ENCODE peak calls at places on chromosome 1, in five cellular contexts. R is hepatocyte, W is fibroblast of lung, X is GM23338, F is neural progenitor cell. P is an unnamed sample.

GRCh38 chr1:203672354-203672753 is 45.7 kb downstream of the ATP2B4 start:
- DNase-seq in F (peak), R (peak), W (peak), X (no peak), P (no peak)

GRCh38 chr1:55155522-55155921 is 59.6 kb downstream of the USP24 start:
- DNase-seq in X (peak), F (peak), W (peak), R (no peak), P (no peak)

GRCh38 chr1:13443506-13443905 is 33.3 kb downstream of the PRAMEF20 start:
- DNase-seq in X (no peak), W (peak), R (no peak), F (no peak), P (no peak)

GRCh38 chr1:19341201-19342076 is 29.3 kb downstream of the SLC66A1 start:
- DNase-seq in F (peak), X (peak), W (peak), R (peak), P (peak)

GRCh38 chr1:218643926-218644325 is 298.8 kb downstream of the TGFB2 start:
- DNase-seq in R (no peak), W (no peak), F (peak), X (no peak), P (no peak)

GRCh38 chr1:222813866-222814535 is 838 bp upstream of the DISP1 start:
- DNase-seq in X (no peak), R (no peak), W (peak), F (no peak), P (no peak)

GRCh38 chr1:73604739-73605138 is 593.2 kb downstream of the LRRIQ3 start:
- DNase-seq in R (no peak), X (peak), F (no peak), W (peak), P (no peak)

GRCh38 chr1:10819198-10819901 is 22.9 kb upstream of the CASZ1 start:
- DNase-seq in W (no peak), F (no peak), R (no peak), X (no peak), P (no peak)

GRCh38 chr1:33093004-33093403 is 12.1 kb downstream of the AZIN2 start:
- DNase-seq in F (peak), R (no peak), X (peak), W (no peak), P (no peak)

GRCh38 chr1:230090194-230090711 is 23.2 kb downstream of the GALNT2 start:
- DNase-seq in R (peak), X (no peak), W (peak), F (no peak), P (peak)

GRCh38 chr1:185627136-185627535 is 107.1 kb upstream of the HMCN1 start:
- DNase-seq in W (no peak), R (no peak), X (no peak), F (no peak), P (no peak)

GRCh38 chr1:185626344-185626743 is 107.8 kb upstream of the HMCN1 start:
- DNase-seq in W (no peak), X (no peak), F (no peak), R (no peak), P (no peak)

GRCh38 chr1:185632659-185633428 is 101.3 kb upstream of the HMCN1 start:
- DNase-seq in X (no peak), R (no peak), F (no peak), W (peak), P (no peak)

GRCh38 chr1:185628102-185628501 is 106.1 kb upstream of the HMCN1 start:
- DNase-seq in W (no peak), X (no peak), F (no peak), R (no peak), P (no peak)
- TF ChIP-seq EZH2 in W (no peak), X (no peak), F (no peak), R (no peak), P (no peak)

DNA sequence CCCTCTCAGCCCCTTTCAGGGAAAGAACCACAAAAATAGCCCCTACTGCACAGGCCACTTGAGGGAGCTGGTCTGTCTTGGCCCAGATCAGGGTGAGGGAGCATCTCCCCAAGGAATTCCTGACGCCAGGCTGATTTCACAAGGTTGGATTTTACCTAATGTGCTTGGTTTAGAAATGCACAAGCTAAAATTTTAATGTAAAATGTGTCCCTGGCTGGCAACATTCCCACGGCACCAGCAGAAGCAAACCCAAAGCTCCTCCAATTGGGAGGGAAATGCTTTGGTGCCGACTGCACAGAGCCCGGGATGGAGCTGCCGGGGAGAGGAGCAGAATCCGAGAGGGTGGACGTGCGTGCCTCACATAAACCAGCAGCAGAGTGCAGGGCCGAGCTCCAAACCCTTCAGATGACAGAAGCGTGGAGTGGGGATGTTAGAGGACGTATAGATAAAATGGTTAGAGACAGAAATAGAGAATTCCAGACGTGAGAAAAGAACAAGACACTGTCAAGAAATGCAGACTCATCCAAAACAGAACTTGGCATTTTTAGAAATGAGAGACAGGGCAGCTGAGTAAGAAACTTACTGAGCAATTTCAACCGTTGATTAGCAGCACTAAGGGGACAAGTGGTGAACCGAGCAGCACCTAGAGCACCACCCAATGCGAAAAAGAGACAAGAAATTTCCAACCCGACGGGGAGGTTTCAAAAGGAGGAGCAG is 41.6 kb upstream of the TMEM52 start:
- DNase-seq in R (no peak), W (no peak), X (no peak), F (no peak), P (no peak)
- TF ChIP-seq EZH2 in R (no peak), W (no peak), X (no peak), F (no peak), P (no peak)

DNA sequence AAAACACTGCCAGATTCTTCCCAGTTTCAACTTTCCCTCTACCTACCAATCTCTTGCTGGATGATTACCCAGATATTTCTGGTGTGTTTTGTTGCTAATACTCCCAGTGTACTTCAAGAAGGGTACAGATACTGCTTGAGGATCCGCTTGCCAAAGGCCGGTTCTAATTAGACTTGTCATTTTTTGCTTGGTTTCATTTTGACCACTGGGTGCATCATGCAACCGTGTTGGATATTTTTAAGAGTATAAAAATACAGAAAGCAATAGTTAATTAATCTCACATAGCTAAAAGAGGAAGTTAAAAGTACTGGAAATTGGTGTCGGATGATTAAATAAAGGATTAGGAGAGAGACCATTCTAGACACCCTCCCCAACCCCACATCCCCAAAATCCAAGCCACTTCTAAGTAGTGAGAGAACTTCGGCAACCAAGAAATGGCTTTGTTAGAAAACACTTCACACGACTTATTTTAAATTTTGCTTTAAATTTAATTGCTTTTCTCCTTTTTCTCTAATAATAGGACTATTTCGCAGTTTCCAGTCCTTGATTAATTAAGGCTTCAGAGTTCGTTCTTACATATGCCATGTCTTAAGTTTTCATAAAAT is 2.5 kb upstream of the CDKN2C start:
- DNase-seq in F (no peak), X (no peak), R (no peak), W (no peak), P (no peak)
- TF ChIP-seq EZH2 in F (no peak), X (no peak), R (peak), W (no peak), P (no peak)

GRCh38 chr1:206684003-206684402 is 702 bp upstream of the MAPKAPK2 start:
- DNase-seq in F (no peak), X (no peak), R (no peak), W (no peak), P (no peak)
- TF ChIP-seq EZH2 in F (no peak), X (no peak), R (no peak), W (no peak), P (no peak)

P was measured in HepG2.